ENCODE peak calls at places on chromosomes 3 and 15, in six cellular contexts. One of them, this sample, is unnamed.

GRCh38 chr3:32630266-32630665 is 54.7 kb upstream of the CNOT10 start:
- DNase-seq in tibial nerve: no peak
- DNase-seq in cardiac muscle cell: no peak
- DNase-seq in MCF 10A: peak; percentile 90
- DNase-seq in activated CD4-positive, alpha-beta T cell treated with anti-CD3 and anti-CD28 coated beads, Interleukin-2, amount 50 U/mL, for 1 hour: no peak
- DNase-seq in activated T-cell treated with anti-CD3 and anti-CD28 coated beads for 24 hours: no peak
- DNase-seq in this sample: no peak

GRCh38 chr3:30354972-30355371 is 251.4 kb upstream of the TGFBR2 start:
- DNase-seq in cardiac muscle cell: no peak
- DNase-seq in tibial nerve: no peak
- DNase-seq in activated T-cell treated with anti-CD3 and anti-CD28 coated beads for 24 hours: no peak
- DNase-seq in MCF 10A: no peak
- DNase-seq in activated CD4-positive, alpha-beta T cell treated with anti-CD3 and anti-CD28 coated beads, Interleukin-2, amount 50 U/mL, for 1 hour: no peak
- DNase-seq in this sample: no peak

GRCh38 chr15:73996939-73997338 is 2.4 kb downstream of the PML start:
- DNase-seq in activated T-cell treated with anti-CD3 and anti-CD28 coated beads for 24 hours: no peak
- DNase-seq in cardiac muscle cell: no peak
- DNase-seq in tibial nerve: no peak
- DNase-seq in activated CD4-positive, alpha-beta T cell treated with anti-CD3 and anti-CD28 coated beads, Interleukin-2, amount 50 U/mL, for 1 hour: no peak
- DNase-seq in MCF 10A: peak; percentile 67
- DNase-seq in this sample: no peak

GRCh38 chr3:79587150-79587549 is 180.6 kb downstream of the ROBO1 start:
- DNase-seq in cardiac muscle cell: no peak
- DNase-seq in activated CD4-positive, alpha-beta T cell treated with anti-CD3 and anti-CD28 coated beads, Interleukin-2, amount 50 U/mL, for 1 hour: no peak
- DNase-seq in tibial nerve: no peak
- DNase-seq in MCF 10A: no peak
- DNase-seq in activated T-cell treated with anti-CD3 and anti-CD28 coated beads for 24 hours: no peak
- DNase-seq in this sample: no peak

GRCh38 chr15:67884514-67885225 is 44.8 kb upstream of the RNU6-1 start:
- DNase-seq in cardiac muscle cell: peak; percentile 88
- DNase-seq in activated T-cell treated with anti-CD3 and anti-CD28 coated beads for 24 hours: peak; percentile 36
- DNase-seq in MCF 10A: peak; percentile 93
- DNase-seq in activated CD4-positive, alpha-beta T cell treated with anti-CD3 and anti-CD28 coated beads, Interleukin-2, amount 50 U/mL, for 1 hour: peak; percentile 54
- DNase-seq in tibial nerve: peak; percentile 77
- DNase-seq in this sample: peak; percentile 85

GRCh38 chr3:123884258-123884831 is at the start of gene MYLK:
- DNase-seq in activated CD4-positive, alpha-beta T cell treated with anti-CD3 and anti-CD28 coated beads, Interleukin-2, amount 50 U/mL, for 1 hour: no peak
- DNase-seq in cardiac muscle cell: peak; percentile 94
- DNase-seq in MCF 10A: peak; percentile 82
- DNase-seq in tibial nerve: no peak
- DNase-seq in activated T-cell treated with anti-CD3 and anti-CD28 coated beads for 24 hours: peak; percentile 9
- DNase-seq in this sample: peak; percentile 96

GRCh38 chr15:57158589-57158988 is 217.7 kb upstream of the CGNL1 start:
- DNase-seq in MCF 10A: peak; percentile 84
- DNase-seq in tibial nerve: no peak
- DNase-seq in cardiac muscle cell: no peak
- DNase-seq in activated T-cell treated with anti-CD3 and anti-CD28 coated beads for 24 hours: no peak
- DNase-seq in activated CD4-positive, alpha-beta T cell treated with anti-CD3 and anti-CD28 coated beads, Interleukin-2, amount 50 U/mL, for 1 hour: no peak
- DNase-seq in this sample: no peak

GRCh38 chr3:170355738-170356595 is 1.5 kb upstream of the SKIL start:
- DNase-seq in activated T-cell treated with anti-CD3 and anti-CD28 coated beads for 24 hours: no peak
- DNase-seq in activated CD4-positive, alpha-beta T cell treated with anti-CD3 and anti-CD28 coated beads, Interleukin-2, amount 50 U/mL, for 1 hour: no peak
- DNase-seq in MCF 10A: no peak
- DNase-seq in tibial nerve: no peak
- DNase-seq in cardiac muscle cell: peak; percentile 47
- DNase-seq in this sample: peak; percentile 52

GRCh38 chr15:56064152-56064551 is 70.7 kb upstream of the NEDD4 start:
- DNase-seq in activated CD4-positive, alpha-beta T cell treated with anti-CD3 and anti-CD28 coated beads, Interleukin-2, amount 50 U/mL, for 1 hour: no peak
- DNase-seq in MCF 10A: no peak
- DNase-seq in activated T-cell treated with anti-CD3 and anti-CD28 coated beads for 24 hours: no peak
- DNase-seq in tibial nerve: no peak
- DNase-seq in cardiac muscle cell: no peak
- DNase-seq in this sample: no peak

GRCh38 chr3:50251220-50251619 is 15.2 kb downstream of the GNAI2 start:
- DNase-seq in MCF 10A: peak; percentile 96
- DNase-seq in cardiac muscle cell: no peak
- DNase-seq in activated T-cell treated with anti-CD3 and anti-CD28 coated beads for 24 hours: no peak
- DNase-seq in activated CD4-positive, alpha-beta T cell treated with anti-CD3 and anti-CD28 coated beads, Interleukin-2, amount 50 U/mL, for 1 hour: no peak
- DNase-seq in tibial nerve: no peak
- DNase-seq in this sample: no peak

GRCh38 chr3:161275919-161276318 is 54.8 kb downstream of the NMD3 start:
- DNase-seq in activated CD4-positive, alpha-beta T cell treated with anti-CD3 and anti-CD28 coated beads, Interleukin-2, amount 50 U/mL, for 1 hour: no peak
- DNase-seq in cardiac muscle cell: no peak
- DNase-seq in tibial nerve: no peak
- DNase-seq in activated T-cell treated with anti-CD3 and anti-CD28 coated beads for 24 hours: no peak
- DNase-seq in MCF 10A: peak; percentile 43
- DNase-seq in this sample: no peak

GRCh38 chr3:157573780-157574378 is 70.7 kb upstream of the VEPH1 start:
- DNase-seq in activated CD4-positive, alpha-beta T cell treated with anti-CD3 and anti-CD28 coated beads, Interleukin-2, amount 50 U/mL, for 1 hour: no peak
- DNase-seq in activated T-cell treated with anti-CD3 and anti-CD28 coated beads for 24 hours: no peak
- DNase-seq in cardiac muscle cell: no peak
- DNase-seq in MCF 10A: no peak
- DNase-seq in tibial nerve: no peak
- DNase-seq in this sample: no peak

GRCh38 chr15:43212951-43213350 is 7.9 kb downstream of the EPB42 start:
- DNase-seq in tibial nerve: no peak
- DNase-seq in activated T-cell treated with anti-CD3 and anti-CD28 coated beads for 24 hours: no peak
- DNase-seq in activated CD4-positive, alpha-beta T cell treated with anti-CD3 and anti-CD28 coated beads, Interleukin-2, amount 50 U/mL, for 1 hour: no peak
- DNase-seq in MCF 10A: no peak
- DNase-seq in cardiac muscle cell: no peak
- DNase-seq in this sample: no peak

GRCh38 chr15:72685925-72686794 is at the start of the genes BBS4 and HIGD2B:
- DNase-seq in MCF 10A: peak; percentile 89
- DNase-seq in activated CD4-positive, alpha-beta T cell treated with anti-CD3 and anti-CD28 coated beads, Interleukin-2, amount 50 U/mL, for 1 hour: peak; percentile 80
- DNase-seq in cardiac muscle cell: peak; percentile 93
- DNase-seq in activated T-cell treated with anti-CD3 and anti-CD28 coated beads for 24 hours: peak; percentile 83
- DNase-seq in tibial nerve: peak; percentile 59
- DNase-seq in this sample: peak; percentile 94

GRCh38 chr3:27508421-27508820 is 24.2 kb upstream of the SLC4A7 start:
- DNase-seq in cardiac muscle cell: no peak
- DNase-seq in activated CD4-positive, alpha-beta T cell treated with anti-CD3 and anti-CD28 coated beads, Interleukin-2, amount 50 U/mL, for 1 hour: no peak
- DNase-seq in tibial nerve: no peak
- DNase-seq in MCF 10A: no peak
- DNase-seq in activated T-cell treated with anti-CD3 and anti-CD28 coated beads for 24 hours: no peak
- DNase-seq in this sample: no peak

GRCh38 chr3:32934150-32934742 is 17.2 kb upstream of the CCR4 start:
- DNase-seq in activated T-cell treated with anti-CD3 and anti-CD28 coated beads for 24 hours: no peak
- DNase-seq in tibial nerve: no peak
- DNase-seq in activated CD4-positive, alpha-beta T cell treated with anti-CD3 and anti-CD28 coated beads, Interleukin-2, amount 50 U/mL, for 1 hour: no peak
- DNase-seq in cardiac muscle cell: peak; percentile 42
- DNase-seq in MCF 10A: peak; percentile 42
- DNase-seq in this sample: no peak

GRCh38 chr3:6861989-6862879 is 1.3 kb downstream of the GRM7 start:
- DNase-seq in activated CD4-positive, alpha-beta T cell treated with anti-CD3 and anti-CD28 coated beads, Interleukin-2, amount 50 U/mL, for 1 hour: no peak
- DNase-seq in tibial nerve: no peak
- DNase-seq in MCF 10A: no peak
- DNase-seq in cardiac muscle cell: no peak
- DNase-seq in activated T-cell treated with anti-CD3 and anti-CD28 coated beads for 24 hours: no peak
- DNase-seq in this sample: peak; percentile 53

GRCh38 chr3:98291332-98291957 is 9.1 kb downstream of the OR5H2 start:
- DNase-seq in tibial nerve: no peak
- DNase-seq in cardiac muscle cell: no peak
- DNase-seq in activated T-cell treated with anti-CD3 and anti-CD28 coated beads for 24 hours: no peak
- DNase-seq in activated CD4-positive, alpha-beta T cell treated with anti-CD3 and anti-CD28 coated beads, Interleukin-2, amount 50 U/mL, for 1 hour: no peak
- DNase-seq in MCF 10A: no peak
- DNase-seq in this sample: no peak

GRCh38 chr15:63364293-63365003 is 17.2 kb downstream of the CA12 start:
- DNase-seq in MCF 10A: no peak
- DNase-seq in tibial nerve: no peak
- DNase-seq in cardiac muscle cell: no peak
- DNase-seq in activated CD4-positive, alpha-beta T cell treated with anti-CD3 and anti-CD28 coated beads, Interleukin-2, amount 50 U/mL, for 1 hour: no peak
- DNase-seq in activated T-cell treated with anti-CD3 and anti-CD28 coated beads for 24 hours: no peak
- DNase-seq in this sample: no peak

GRCh38 chr15:74168673-74169274 is 4.7 kb upstream of the ISLR start:
- DNase-seq in activated T-cell treated with anti-CD3 and anti-CD28 coated beads for 24 hours: no peak
- DNase-seq in activated CD4-positive, alpha-beta T cell treated with anti-CD3 and anti-CD28 coated beads, Interleukin-2, amount 50 U/mL, for 1 hour: no peak
- DNase-seq in MCF 10A: no peak
- DNase-seq in tibial nerve: no peak
- DNase-seq in cardiac muscle cell: peak; percentile 64
- DNase-seq in this sample: no peak

GRCh38 chr15:68106656-68107055 is 52.5 kb downstream of the PIAS1 start:
- DNase-seq in activated T-cell treated with anti-CD3 and anti-CD28 coated beads for 24 hours: no peak
- DNase-seq in tibial nerve: no peak
- DNase-seq in activated CD4-positive, alpha-beta T cell treated with anti-CD3 and anti-CD28 coated beads, Interleukin-2, amount 50 U/mL, for 1 hour: no peak
- DNase-seq in cardiac muscle cell: peak; percentile 11
- DNase-seq in MCF 10A: no peak
- DNase-seq in this sample: no peak

GRCh38 chr3:72657666-72658065 is 190.6 kb downstream of the SHQ1 start:
- DNase-seq in MCF 10A: peak; percentile 77
- DNase-seq in activated T-cell treated with anti-CD3 and anti-CD28 coated beads for 24 hours: peak; percentile 23
- DNase-seq in activated CD4-positive, alpha-beta T cell treated with anti-CD3 and anti-CD28 coated beads, Interleukin-2, amount 50 U/mL, for 1 hour: peak; percentile 37
- DNase-seq in cardiac muscle cell: no peak
- DNase-seq in tibial nerve: no peak
- DNase-seq in this sample: no peak